ENCODE peak calls at places on chromosomes 11 and 22, in five cellular contexts. One of them, this sample, is unnamed. For H3K4me1, the result is how much of the 10 kb centered on the place peaks cover.

GRCh38 chr11:554824-555499 is 5.6 kb downstream of the LMNTD2 start:
- DNase-seq in SJSA1: no peak
- DNase-seq in thyroid gland: peak
- DNase-seq in tibial artery: no peak
- DNase-seq in heart right ventricle: no peak
- DNase-seq in this sample: peak

GRCh38 chr11:26993965-26994446 is at the start of gene FIBIN:
- DNase-seq in SJSA1: peak
- DNase-seq in thyroid gland: peak
- DNase-seq in tibial artery: peak
- DNase-seq in heart right ventricle: peak
- DNase-seq in this sample: no peak

GRCh38 chr22:44455151-44455962 is 42.7 kb downstream of the RTL6 start:
- DNase-seq in SJSA1: no peak
- DNase-seq in thyroid gland: no peak
- DNase-seq in tibial artery: no peak
- DNase-seq in heart right ventricle: no peak
- DNase-seq in this sample: no peak

GRCh38 chr11:83865636-83866461 is 579.7 kb upstream of the CCDC90B start:
- DNase-seq in SJSA1: no peak
- DNase-seq in thyroid gland: no peak
- DNase-seq in tibial artery: no peak
- DNase-seq in heart right ventricle: no peak
- DNase-seq in this sample: no peak

GRCh38 chr11:34351687-34352469 is 5.9 kb downstream of the ABTB2 start:
- DNase-seq in SJSA1: no peak
- DNase-seq in thyroid gland: no peak
- DNase-seq in tibial artery: no peak
- DNase-seq in heart right ventricle: no peak
- DNase-seq in this sample: no peak

GRCh38 chr11:693415-693831 is 1.6 kb downstream of the DEAF1 start:
- DNase-seq in SJSA1: no peak
- DNase-seq in thyroid gland: peak
- DNase-seq in tibial artery: no peak
- DNase-seq in heart right ventricle: no peak
- DNase-seq in this sample: no peak

GRCh38 chr11:71086687-71087258 is 165.6 kb downstream of the SHANK2 start:
- DNase-seq in SJSA1: no peak
- DNase-seq in thyroid gland: peak
- DNase-seq in tibial artery: no peak
- DNase-seq in heart right ventricle: no peak
- DNase-seq in this sample: no peak

GRCh38 chr11:71332046-71332445 is 79.7 kb upstream of the SHANK2 start:
- DNase-seq in SJSA1: no peak
- DNase-seq in thyroid gland: no peak
- DNase-seq in tibial artery: peak
- DNase-seq in heart right ventricle: no peak
- DNase-seq in this sample: no peak

GRCh38 chr11:72954860-72955259 is 140.6 kb downstream of the ATG16L2 start:
- DNase-seq in SJSA1: no peak
- DNase-seq in thyroid gland: peak
- DNase-seq in tibial artery: no peak
- DNase-seq in heart right ventricle: peak
- DNase-seq in this sample: no peak

GRCh38 chr11:124179311-124179710 is 3.8 kb upstream of the OR10D3 start:
- DNase-seq in SJSA1: no peak
- DNase-seq in thyroid gland: no peak
- DNase-seq in tibial artery: no peak
- DNase-seq in heart right ventricle: no peak
- DNase-seq in this sample: no peak

GRCh38 chr11:88475991-88476418 is 138.5 kb upstream of the CTSC start:
- DNase-seq in SJSA1: no peak
- DNase-seq in thyroid gland: no peak
- DNase-seq in tibial artery: no peak
- DNase-seq in heart right ventricle: no peak
- DNase-seq in this sample: no peak

GRCh38 chr11:46554205-46555162 is 39.3 kb downstream of the AMBRA1 start:
- DNase-seq in SJSA1: no peak
- DNase-seq in thyroid gland: peak
- DNase-seq in tibial artery: no peak
- DNase-seq in heart right ventricle: no peak
- DNase-seq in this sample: peak

GRCh38 chr22:35627267-35628041 is 10.3 kb upstream of the MB start:
- DNase-seq in SJSA1: peak
- DNase-seq in thyroid gland: peak
- DNase-seq in tibial artery: peak
- DNase-seq in heart right ventricle: peak
- DNase-seq in this sample: peak

GRCh38 chr11:8759634-8760033 is 77.0 kb downstream of the RPL27A start:
- DNase-seq in SJSA1: no peak
- DNase-seq in thyroid gland: peak
- DNase-seq in tibial artery: peak
- DNase-seq in heart right ventricle: no peak
- DNase-seq in this sample: no peak

GRCh38 chr11:8758619-8759169 is 76.1 kb downstream of the RPL27A start:
- DNase-seq in SJSA1: no peak
- DNase-seq in thyroid gland: no peak
- DNase-seq in tibial artery: no peak
- DNase-seq in heart right ventricle: no peak
- DNase-seq in this sample: no peak

GRCh38 chr11:8757533-8757932 is 74.9 kb downstream of the RPL27A start:
- DNase-seq in SJSA1: no peak
- DNase-seq in thyroid gland: no peak
- DNase-seq in tibial artery: no peak
- DNase-seq in heart right ventricle: no peak
- DNase-seq in this sample: no peak

GRCh38 chr11:8756201-8756600 is 73.6 kb downstream of the RPL27A start:
- DNase-seq in SJSA1: no peak
- DNase-seq in thyroid gland: peak
- DNase-seq in tibial artery: no peak
- DNase-seq in heart right ventricle: no peak
- DNase-seq in this sample: no peak

GRCh38 chr11:8757047-8757446 is 74.5 kb downstream of the RPL27A start:
- DNase-seq in SJSA1: no peak
- DNase-seq in thyroid gland: no peak
- DNase-seq in tibial artery: no peak
- DNase-seq in heart right ventricle: no peak
- DNase-seq in this sample: no peak
- H3K4me1 ChIP-seq in SJSA1: under half
- H3K4me1 ChIP-seq in thyroid gland: under half
- H3K4me1 ChIP-seq in tibial artery: under half
- H3K4me1 ChIP-seq in heart right ventricle: half or more
- H3K4me1 ChIP-seq in this sample: under half

GRCh38 chr11:112831041-112831440 is 130.2 kb upstream of the NCAM1 start:
- DNase-seq in SJSA1: no peak
- DNase-seq in thyroid gland: no peak
- DNase-seq in tibial artery: no peak
- DNase-seq in heart right ventricle: no peak
- DNase-seq in this sample: no peak
- H3K4me1 ChIP-seq in SJSA1: under half
- H3K4me1 ChIP-seq in thyroid gland: under half
- H3K4me1 ChIP-seq in tibial artery: under half
- H3K4me1 ChIP-seq in heart right ventricle: under half
- H3K4me1 ChIP-seq in this sample: under half

GRCh38 chr11:113732092-113732491 is 26.0 kb upstream of the TMPRSS5 start:
- DNase-seq in SJSA1: no peak
- DNase-seq in thyroid gland: no peak
- DNase-seq in tibial artery: no peak
- DNase-seq in heart right ventricle: no peak
- DNase-seq in this sample: no peak

GRCh38 chr11:113728814-113729213 is 22.7 kb upstream of the TMPRSS5 start:
- DNase-seq in SJSA1: no peak
- DNase-seq in thyroid gland: no peak
- DNase-seq in tibial artery: no peak
- DNase-seq in heart right ventricle: no peak
- DNase-seq in this sample: no peak

GRCh38 chr11:113725883-113726405 is 19.8 kb upstream of the TMPRSS5 start:
- DNase-seq in SJSA1: no peak
- DNase-seq in thyroid gland: no peak
- DNase-seq in tibial artery: no peak
- DNase-seq in heart right ventricle: no peak
- DNase-seq in this sample: no peak

GRCh38 chr11:113730887-113731726 is 25.0 kb upstream of the TMPRSS5 start:
- DNase-seq in SJSA1: peak
- DNase-seq in thyroid gland: no peak
- DNase-seq in tibial artery: no peak
- DNase-seq in heart right ventricle: peak
- DNase-seq in this sample: peak

DNA sequence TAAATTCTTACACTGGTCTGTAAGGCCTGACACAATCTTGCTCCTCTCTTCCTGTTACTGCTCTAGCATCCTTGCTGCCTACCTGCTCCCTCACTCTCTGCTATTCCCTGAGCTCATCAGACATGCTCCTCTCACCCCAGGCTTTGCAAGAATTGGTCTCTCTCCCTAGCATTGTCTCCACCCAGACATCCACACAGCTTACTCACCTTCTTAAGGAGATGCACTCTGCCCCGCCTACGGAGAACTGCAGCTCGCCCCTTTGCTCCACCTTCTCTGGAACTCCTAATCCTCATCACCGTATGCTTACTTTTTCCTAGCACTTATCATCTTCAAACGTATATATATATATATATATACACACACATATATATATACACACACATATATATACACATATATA is 23.3 kb upstream of the TMPRSS5 start:
- DNase-seq in SJSA1: no peak
- DNase-seq in thyroid gland: no peak
- DNase-seq in tibial artery: no peak
- DNase-seq in heart right ventricle: no peak
- DNase-seq in this sample: no peak
- H3K4me1 ChIP-seq in SJSA1: under half
- H3K4me1 ChIP-seq in thyroid gland: under half
- H3K4me1 ChIP-seq in tibial artery: under half
- H3K4me1 ChIP-seq in heart right ventricle: under half
- H3K4me1 ChIP-seq in this sample: under half

GRCh38 chr11:118771481-118772278 is 19.3 kb downstream of the DDX6 start:
- DNase-seq in SJSA1: no peak
- DNase-seq in thyroid gland: no peak
- DNase-seq in tibial artery: no peak
- DNase-seq in heart right ventricle: no peak
- DNase-seq in this sample: no peak
- H3K4me1 ChIP-seq in SJSA1: under half
- H3K4me1 ChIP-seq in thyroid gland: under half
- H3K4me1 ChIP-seq in tibial artery: under half
- H3K4me1 ChIP-seq in heart right ventricle: half or more
- H3K4me1 ChIP-seq in this sample: under half

GRCh38 chr11:132337819-132338416 is 967.5 kb downstream of the NTM start:
- DNase-seq in SJSA1: no peak
- DNase-seq in thyroid gland: no peak
- DNase-seq in tibial artery: no peak
- DNase-seq in heart right ventricle: no peak
- DNase-seq in this sample: no peak
- H3K4me1 ChIP-seq in SJSA1: under half
- H3K4me1 ChIP-seq in thyroid gland: under half
- H3K4me1 ChIP-seq in tibial artery: under half
- H3K4me1 ChIP-seq in heart right ventricle: under half
- H3K4me1 ChIP-seq in this sample: under half

GRCh38 chr11:10325398-10326079 is 20.7 kb downstream of the ADM start:
- DNase-seq in SJSA1: no peak
- DNase-seq in thyroid gland: no peak
- DNase-seq in tibial artery: no peak
- DNase-seq in heart right ventricle: no peak
- DNase-seq in this sample: no peak
- H3K4me1 ChIP-seq in SJSA1: half or more
- H3K4me1 ChIP-seq in thyroid gland: under half
- H3K4me1 ChIP-seq in tibial artery: under half
- H3K4me1 ChIP-seq in heart right ventricle: half or more
- H3K4me1 ChIP-seq in this sample: under half

GRCh38 chr11:2565447-2566222 is 120.8 kb downstream of the KCNQ1 start:
- DNase-seq in SJSA1: no peak
- DNase-seq in thyroid gland: peak
- DNase-seq in tibial artery: peak
- DNase-seq in heart right ventricle: no peak
- DNase-seq in this sample: no peak

GRCh38 chr11:2564588-2565440 is 120.0 kb downstream of the KCNQ1 start:
- DNase-seq in SJSA1: no peak
- DNase-seq in thyroid gland: peak
- DNase-seq in tibial artery: peak
- DNase-seq in heart right ventricle: no peak
- DNase-seq in this sample: no peak

GRCh38 chr11:2564008-2564530 is 119.3 kb downstream of the KCNQ1 start:
- DNase-seq in SJSA1: no peak
- DNase-seq in thyroid gland: no peak
- DNase-seq in tibial artery: no peak
- DNase-seq in heart right ventricle: no peak
- DNase-seq in this sample: no peak

GRCh38 chr11:2567026-2567671 is 122.3 kb downstream of the KCNQ1 start:
- DNase-seq in SJSA1: no peak
- DNase-seq in thyroid gland: no peak
- DNase-seq in tibial artery: peak
- DNase-seq in heart right ventricle: no peak
- DNase-seq in this sample: no peak

GRCh38 chr11:2566223-2567025 is 121.6 kb downstream of the KCNQ1 start:
- DNase-seq in SJSA1: no peak
- DNase-seq in thyroid gland: peak
- DNase-seq in tibial artery: peak
- DNase-seq in heart right ventricle: no peak
- DNase-seq in this sample: no peak
- H3K4me1 ChIP-seq in SJSA1: under half
- H3K4me1 ChIP-seq in thyroid gland: under half
- H3K4me1 ChIP-seq in tibial artery: under half
- H3K4me1 ChIP-seq in heart right ventricle: under half
- H3K4me1 ChIP-seq in this sample: under half

DNA sequence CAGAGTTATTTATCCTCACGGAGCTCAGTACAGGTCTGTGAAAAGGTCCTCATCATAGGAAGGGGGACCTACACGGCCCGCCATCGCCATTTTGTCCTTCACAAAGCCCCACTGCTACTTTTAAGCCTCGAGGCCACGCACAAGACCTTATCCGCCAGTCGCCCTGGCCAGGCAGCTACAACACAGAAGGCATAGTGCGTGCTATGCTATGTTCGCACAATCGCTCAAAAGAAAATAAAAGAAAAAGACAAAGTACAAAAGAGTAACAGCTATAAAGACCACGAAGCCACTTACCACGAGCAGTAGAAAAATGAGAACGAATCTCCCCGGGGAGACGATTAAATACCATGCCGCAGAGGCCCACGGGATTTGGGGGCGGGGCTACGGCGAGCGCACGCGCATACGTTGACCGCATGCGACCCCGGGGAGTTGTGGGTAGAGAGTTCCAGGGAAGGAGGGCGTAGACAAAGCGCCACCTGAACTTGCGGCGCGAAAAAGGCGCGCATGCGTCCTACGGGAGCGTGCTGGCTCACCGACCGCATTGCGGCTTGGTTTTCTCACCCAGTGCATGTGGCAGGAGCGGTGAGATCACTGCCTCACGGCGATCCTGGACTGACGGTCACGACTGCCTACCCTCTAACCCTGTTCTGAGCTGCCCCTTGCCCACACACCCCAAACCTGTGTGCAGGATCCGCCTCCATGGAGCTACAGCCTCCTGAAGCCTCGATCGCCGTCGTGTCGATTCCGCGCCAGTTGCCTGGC is 16.4 kb upstream of the WDR74 start:
- DNase-seq in SJSA1: peak
- DNase-seq in thyroid gland: peak
- DNase-seq in tibial artery: peak
- DNase-seq in heart right ventricle: peak
- DNase-seq in this sample: peak
- H3K4me1 ChIP-seq in SJSA1: under half
- H3K4me1 ChIP-seq in thyroid gland: under half
- H3K4me1 ChIP-seq in tibial artery: under half
- H3K4me1 ChIP-seq in heart right ventricle: under half
- H3K4me1 ChIP-seq in this sample: half or more

GRCh38 chr22:20526305-20526627 is 18.9 kb downstream of the MED15 start:
- DNase-seq in SJSA1: no peak
- DNase-seq in thyroid gland: no peak
- DNase-seq in tibial artery: no peak
- DNase-seq in heart right ventricle: no peak
- DNase-seq in this sample: no peak
- H3K4me1 ChIP-seq in SJSA1: half or more
- H3K4me1 ChIP-seq in thyroid gland: under half
- H3K4me1 ChIP-seq in tibial artery: under half
- H3K4me1 ChIP-seq in heart right ventricle: half or more
- H3K4me1 ChIP-seq in this sample: half or more

This sample was measured in HCT116.